ENCODE peak calls at places on chromosomes 16 and 17, in eight cellular contexts. One of them, this sample, is unnamed. For H3K27me3 and H3K36me3, the result is how much of the 10 kb centered on the place peaks cover.

GRCh38 chr16:89764711-89765201 is 43.4 kb downstream of the ZNF276 start:
- DNase-seq in IMR-90: no peak
- DNase-seq in stomach: peak
- DNase-seq in left lung: peak
- DNase-seq in lung: peak
- DNase-seq in brain microvascular endothelial cell: no peak
- DNase-seq in small intestine: peak
- DNase-seq in psoas muscle: no peak
- DNase-seq in this sample: peak

GRCh38 chr17:193841-194806 is 12.7 kb upstream of the DOC2B start:
- DNase-seq in IMR-90: no peak
- DNase-seq in stomach: no peak
- DNase-seq in left lung: no peak
- DNase-seq in lung: no peak
- DNase-seq in brain microvascular endothelial cell: no peak
- DNase-seq in small intestine: peak
- DNase-seq in psoas muscle: peak
- DNase-seq in this sample: no peak

GRCh38 chr16:50884066-50884860 is 142.4 kb downstream of the CYLD start:
- DNase-seq in IMR-90: no peak
- DNase-seq in stomach: no peak
- DNase-seq in left lung: no peak
- DNase-seq in lung: peak
- DNase-seq in brain microvascular endothelial cell: no peak
- DNase-seq in small intestine: no peak
- DNase-seq in psoas muscle: no peak
- DNase-seq in this sample: no peak

GRCh38 chr16:56635441-56635967 is 3.0 kb upstream of the MT1A start:
- DNase-seq in IMR-90: no peak
- DNase-seq in stomach: no peak
- DNase-seq in left lung: no peak
- DNase-seq in lung: no peak
- DNase-seq in brain microvascular endothelial cell: no peak
- DNase-seq in small intestine: no peak
- DNase-seq in psoas muscle: no peak
- DNase-seq in this sample: no peak

GRCh38 chr17:77086433-77087010 is 54.2 kb upstream of the SEC14L1 start:
- DNase-seq in IMR-90: peak
- DNase-seq in stomach: peak
- DNase-seq in left lung: peak
- DNase-seq in lung: peak
- DNase-seq in brain microvascular endothelial cell: peak
- DNase-seq in small intestine: peak
- DNase-seq in psoas muscle: peak
- DNase-seq in this sample: peak

GRCh38 chr17:47652570-47652969 is 2.9 kb downstream of the KPNB1 start:
- DNase-seq in IMR-90: peak
- DNase-seq in stomach: no peak
- DNase-seq in left lung: no peak
- DNase-seq in lung: no peak
- DNase-seq in brain microvascular endothelial cell: no peak
- DNase-seq in small intestine: no peak
- DNase-seq in psoas muscle: no peak
- DNase-seq in this sample: no peak

GRCh38 chr16:74304164-74304834 is 7.7 kb downstream of the PSMD7 start:
- DNase-seq in IMR-90: no peak
- DNase-seq in stomach: no peak
- DNase-seq in left lung: no peak
- DNase-seq in lung: no peak
- DNase-seq in brain microvascular endothelial cell: no peak
- DNase-seq in small intestine: no peak
- DNase-seq in psoas muscle: no peak
- DNase-seq in this sample: no peak

GRCh38 chr17:42133461-42134041 is 10.9 kb downstream of the HSPB9 start:
- DNase-seq in IMR-90: no peak
- DNase-seq in stomach: no peak
- DNase-seq in left lung: no peak
- DNase-seq in lung: no peak
- DNase-seq in brain microvascular endothelial cell: no peak
- DNase-seq in small intestine: peak
- DNase-seq in psoas muscle: no peak
- DNase-seq in this sample: peak

GRCh38 chr16:87855852-87856715 is 13.2 kb downstream of the SLC7A5 start:
- DNase-seq in IMR-90: peak
- DNase-seq in stomach: peak
- DNase-seq in left lung: peak
- DNase-seq in lung: no peak
- DNase-seq in brain microvascular endothelial cell: peak
- DNase-seq in small intestine: peak
- DNase-seq in psoas muscle: peak
- DNase-seq in this sample: peak

GRCh38 chr16:21227886-21228285 is 5.6 kb upstream of the ANKS4B start:
- DNase-seq in IMR-90: no peak
- DNase-seq in stomach: no peak
- DNase-seq in left lung: no peak
- DNase-seq in lung: no peak
- DNase-seq in brain microvascular endothelial cell: no peak
- DNase-seq in small intestine: no peak
- DNase-seq in psoas muscle: no peak
- DNase-seq in this sample: no peak

GRCh38 chr17:72123496-72123963 is 2.7 kb downstream of the SOX9 start:
- DNase-seq in IMR-90: no peak
- DNase-seq in stomach: peak
- DNase-seq in left lung: no peak
- DNase-seq in lung: no peak
- DNase-seq in brain microvascular endothelial cell: no peak
- DNase-seq in small intestine: no peak
- DNase-seq in psoas muscle: no peak
- DNase-seq in this sample: no peak

GRCh38 chr17:8747731-8748130 is 3.1 kb upstream of the CCDC42 start:
- DNase-seq in IMR-90: no peak
- DNase-seq in stomach: no peak
- DNase-seq in left lung: no peak
- DNase-seq in lung: no peak
- DNase-seq in brain microvascular endothelial cell: no peak
- DNase-seq in small intestine: no peak
- DNase-seq in psoas muscle: no peak
- DNase-seq in this sample: no peak

GRCh38 chr16:25018972-25019617 is 3.9 kb upstream of the ARHGAP17 start:
- DNase-seq in IMR-90: no peak
- DNase-seq in stomach: no peak
- DNase-seq in left lung: no peak
- DNase-seq in lung: no peak
- DNase-seq in brain microvascular endothelial cell: no peak
- DNase-seq in small intestine: no peak
- DNase-seq in psoas muscle: no peak
- DNase-seq in this sample: no peak

GRCh38 chr16:25024900-25025299 is 9.7 kb upstream of the ARHGAP17 start:
- DNase-seq in IMR-90: no peak
- DNase-seq in stomach: no peak
- DNase-seq in left lung: no peak
- DNase-seq in lung: no peak
- DNase-seq in brain microvascular endothelial cell: no peak
- DNase-seq in small intestine: no peak
- DNase-seq in psoas muscle: no peak
- DNase-seq in this sample: no peak

GRCh38 chr16:25014500-25015147 is 545 bp downstream of the ARHGAP17 start:
- DNase-seq in IMR-90: peak
- DNase-seq in stomach: peak
- DNase-seq in left lung: peak
- DNase-seq in lung: peak
- DNase-seq in brain microvascular endothelial cell: no peak
- DNase-seq in small intestine: peak
- DNase-seq in psoas muscle: peak
- DNase-seq in this sample: peak

GRCh38 chr16:25023541-25023940 is 8.4 kb upstream of the ARHGAP17 start:
- DNase-seq in IMR-90: no peak
- DNase-seq in stomach: no peak
- DNase-seq in left lung: no peak
- DNase-seq in lung: no peak
- DNase-seq in brain microvascular endothelial cell: no peak
- DNase-seq in small intestine: no peak
- DNase-seq in psoas muscle: no peak
- DNase-seq in this sample: no peak

GRCh38 chr16:25020112-25020591 is 5.0 kb upstream of the ARHGAP17 start:
- DNase-seq in IMR-90: no peak
- DNase-seq in stomach: no peak
- DNase-seq in left lung: no peak
- DNase-seq in lung: no peak
- DNase-seq in brain microvascular endothelial cell: no peak
- DNase-seq in small intestine: no peak
- DNase-seq in psoas muscle: no peak
- DNase-seq in this sample: no peak
- H3K27me3 ChIP-seq in IMR-90: under half
- H3K27me3 ChIP-seq in stomach: under half
- H3K27me3 ChIP-seq in left lung: under half
- H3K27me3 ChIP-seq in lung: under half
- H3K27me3 ChIP-seq in brain microvascular endothelial cell: under half
- H3K27me3 ChIP-seq in small intestine: under half
- H3K27me3 ChIP-seq in psoas muscle: under half
- H3K27me3 ChIP-seq in this sample: under half

GRCh38 chr17:63790057-63790456 is 16.1 kb downstream of the DDX42 start:
- DNase-seq in IMR-90: no peak
- DNase-seq in stomach: no peak
- DNase-seq in left lung: no peak
- DNase-seq in lung: no peak
- DNase-seq in brain microvascular endothelial cell: no peak
- DNase-seq in small intestine: no peak
- DNase-seq in psoas muscle: no peak
- DNase-seq in this sample: no peak
- H3K36me3 ChIP-seq in IMR-90: half or more
- H3K36me3 ChIP-seq in stomach: under half
- H3K36me3 ChIP-seq in left lung: under half
- H3K36me3 ChIP-seq in lung: under half
- H3K36me3 ChIP-seq in brain microvascular endothelial cell: half or more
- H3K36me3 ChIP-seq in small intestine: under half
- H3K36me3 ChIP-seq in psoas muscle: half or more
- H3K36me3 ChIP-seq in this sample: half or more

DNA sequence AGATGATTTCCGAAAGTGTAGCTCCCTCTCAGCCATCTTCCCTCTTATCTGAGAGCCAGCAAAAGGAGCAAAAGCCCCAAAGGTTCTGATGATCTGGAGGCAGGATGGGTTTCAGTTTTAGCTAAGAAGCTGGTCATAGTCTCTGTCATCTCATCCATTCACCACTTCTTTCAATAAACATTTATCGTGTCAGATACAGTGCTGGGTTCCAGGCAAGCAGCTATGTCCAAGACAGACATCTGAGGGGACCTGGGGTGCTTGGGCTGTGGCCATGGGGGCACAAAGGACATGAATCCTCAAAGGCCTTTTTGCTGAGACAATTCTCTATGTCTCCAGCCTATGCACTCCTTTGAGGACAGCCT is 1.0 kb upstream of the ETV4 start:
- DNase-seq in IMR-90: no peak
- DNase-seq in stomach: no peak
- DNase-seq in left lung: no peak
- DNase-seq in lung: no peak
- DNase-seq in brain microvascular endothelial cell: no peak
- DNase-seq in small intestine: no peak
- DNase-seq in psoas muscle: no peak
- DNase-seq in this sample: no peak
- H3K27me3 ChIP-seq in IMR-90: under half
- H3K27me3 ChIP-seq in stomach: under half
- H3K27me3 ChIP-seq in left lung: half or more
- H3K27me3 ChIP-seq in lung: under half
- H3K27me3 ChIP-seq in brain microvascular endothelial cell: under half
- H3K27me3 ChIP-seq in small intestine: under half
- H3K27me3 ChIP-seq in psoas muscle: under half
- H3K27me3 ChIP-seq in this sample: under half

GRCh38 chr17:81885454-81885853 is 5.9 kb downstream of the ALYREF start:
- DNase-seq in IMR-90: no peak
- DNase-seq in stomach: no peak
- DNase-seq in left lung: no peak
- DNase-seq in lung: no peak
- DNase-seq in brain microvascular endothelial cell: no peak
- DNase-seq in small intestine: no peak
- DNase-seq in psoas muscle: no peak
- DNase-seq in this sample: no peak
- H3K36me3 ChIP-seq in IMR-90: half or more
- H3K36me3 ChIP-seq in stomach: under half
- H3K36me3 ChIP-seq in left lung: under half
- H3K36me3 ChIP-seq in lung: under half
- H3K36me3 ChIP-seq in brain microvascular endothelial cell: half or more
- H3K36me3 ChIP-seq in small intestine: under half
- H3K36me3 ChIP-seq in psoas muscle: half or more
- H3K36me3 ChIP-seq in this sample: under half

GRCh38 chr17:45722161-45722560 is 62.0 kb upstream of the CRHR1 start:
- DNase-seq in IMR-90: peak
- DNase-seq in stomach: no peak
- DNase-seq in left lung: no peak
- DNase-seq in lung: no peak
- DNase-seq in brain microvascular endothelial cell: no peak
- DNase-seq in small intestine: no peak
- DNase-seq in psoas muscle: no peak
- DNase-seq in this sample: no peak
- H3K27me3 ChIP-seq in IMR-90: under half
- H3K27me3 ChIP-seq in stomach: under half
- H3K27me3 ChIP-seq in left lung: half or more
- H3K27me3 ChIP-seq in lung: under half
- H3K27me3 ChIP-seq in brain microvascular endothelial cell: under half
- H3K27me3 ChIP-seq in small intestine: under half
- H3K27me3 ChIP-seq in psoas muscle: under half
- H3K27me3 ChIP-seq in this sample: under half

GRCh38 chr17:29256735-29257466 is 10.2 kb downstream of the CRYBA1 start:
- DNase-seq in IMR-90: peak
- DNase-seq in stomach: no peak
- DNase-seq in left lung: no peak
- DNase-seq in lung: no peak
- DNase-seq in brain microvascular endothelial cell: no peak
- DNase-seq in small intestine: no peak
- DNase-seq in psoas muscle: no peak
- DNase-seq in this sample: no peak

GRCh38 chr17:29253037-29253436 is 6.4 kb downstream of the CRYBA1 start:
- DNase-seq in IMR-90: no peak
- DNase-seq in stomach: no peak
- DNase-seq in left lung: no peak
- DNase-seq in lung: no peak
- DNase-seq in brain microvascular endothelial cell: no peak
- DNase-seq in small intestine: no peak
- DNase-seq in psoas muscle: no peak
- DNase-seq in this sample: no peak

GRCh38 chr17:29251969-29252866 is 5.6 kb downstream of the CRYBA1 start:
- DNase-seq in IMR-90: peak
- DNase-seq in stomach: no peak
- DNase-seq in left lung: no peak
- DNase-seq in lung: no peak
- DNase-seq in brain microvascular endothelial cell: no peak
- DNase-seq in small intestine: no peak
- DNase-seq in psoas muscle: no peak
- DNase-seq in this sample: no peak

GRCh38 chr17:29257756-29258155 is 11.1 kb downstream of the CRYBA1 start:
- DNase-seq in IMR-90: peak
- DNase-seq in stomach: no peak
- DNase-seq in left lung: no peak
- DNase-seq in lung: no peak
- DNase-seq in brain microvascular endothelial cell: no peak
- DNase-seq in small intestine: no peak
- DNase-seq in psoas muscle: no peak
- DNase-seq in this sample: no peak

DNA sequence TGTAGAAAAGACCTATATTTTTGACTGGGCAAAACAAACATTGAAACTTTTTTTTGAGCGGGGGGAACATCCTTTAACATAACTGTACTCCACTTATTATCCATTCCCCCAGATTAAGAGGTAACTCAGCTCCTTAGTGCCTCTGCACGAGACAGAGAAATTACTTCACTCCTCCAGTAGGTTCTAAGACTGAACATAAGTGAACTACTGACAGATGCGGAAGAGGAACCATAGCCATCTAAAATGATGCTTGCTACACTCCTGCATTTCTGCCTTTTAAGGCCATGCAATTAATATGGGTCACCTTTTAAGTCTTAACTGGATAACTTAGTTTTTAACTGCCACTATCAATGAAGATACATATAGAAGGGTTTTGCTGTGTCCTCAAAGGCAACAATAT is 9.5 kb downstream of the CRYBA1 start:
- DNase-seq in IMR-90: no peak
- DNase-seq in stomach: no peak
- DNase-seq in left lung: no peak
- DNase-seq in lung: no peak
- DNase-seq in brain microvascular endothelial cell: no peak
- DNase-seq in small intestine: no peak
- DNase-seq in psoas muscle: no peak
- DNase-seq in this sample: no peak
- H3K36me3 ChIP-seq in IMR-90: under half
- H3K36me3 ChIP-seq in stomach: under half
- H3K36me3 ChIP-seq in left lung: under half
- H3K36me3 ChIP-seq in lung: under half
- H3K36me3 ChIP-seq in brain microvascular endothelial cell: under half
- H3K36me3 ChIP-seq in small intestine: under half
- H3K36me3 ChIP-seq in psoas muscle: under half
- H3K36me3 ChIP-seq in this sample: under half

This sample was measured in heart left ventricle.